ENCODE peak calls at places on chromosomes 6 and 20, in nine cellular contexts. One of them, this sample, is unnamed.

GRCh38 chr6:161415302-161415855 is 141.5 kb upstream of the AGPAT4 start:
- DNase-seq in kidney epithelial cell: no peak
- DNase-seq in heart right ventricle: no peak
- DNase-seq in mucosa of descending colon: no peak
- DNase-seq in esophagus squamous epithelium: no peak
- DNase-seq in right lobe of liver: no peak
- DNase-seq in GM20000: no peak
- DNase-seq in Calu3: no peak
- DNase-seq in heart left ventricle: no peak
- DNase-seq in this sample: no peak

GRCh38 chr6:29376003-29376402 is 912 bp upstream of the OR12D3 start:
- DNase-seq in kidney epithelial cell: no peak
- DNase-seq in heart right ventricle: no peak
- DNase-seq in mucosa of descending colon: no peak
- DNase-seq in esophagus squamous epithelium: no peak
- DNase-seq in right lobe of liver: no peak
- DNase-seq in GM20000: peak
- DNase-seq in Calu3: peak
- DNase-seq in heart left ventricle: no peak
- DNase-seq in this sample: no peak

GRCh38 chr6:139490482-139490881 is 116.0 kb upstream of the CITED2 start:
- DNase-seq in kidney epithelial cell: no peak
- DNase-seq in heart right ventricle: no peak
- DNase-seq in mucosa of descending colon: peak
- DNase-seq in esophagus squamous epithelium: no peak
- DNase-seq in right lobe of liver: peak
- DNase-seq in GM20000: no peak
- DNase-seq in Calu3: no peak
- DNase-seq in heart left ventricle: no peak
- DNase-seq in this sample: no peak

GRCh38 chr20:53322651-53323050 is 271.0 kb downstream of the ZNF217 start:
- DNase-seq in kidney epithelial cell: no peak
- DNase-seq in heart right ventricle: no peak
- DNase-seq in mucosa of descending colon: no peak
- DNase-seq in esophagus squamous epithelium: no peak
- DNase-seq in right lobe of liver: no peak
- DNase-seq in GM20000: no peak
- DNase-seq in Calu3: no peak
- DNase-seq in heart left ventricle: no peak
- DNase-seq in this sample: no peak

GRCh38 chr6:112218563-112218962 is 35.8 kb downstream of the LAMA4 start:
- DNase-seq in kidney epithelial cell: no peak
- DNase-seq in heart right ventricle: peak
- DNase-seq in mucosa of descending colon: no peak
- DNase-seq in esophagus squamous epithelium: no peak
- DNase-seq in right lobe of liver: peak
- DNase-seq in GM20000: no peak
- DNase-seq in Calu3: peak
- DNase-seq in heart left ventricle: peak
- DNase-seq in this sample: no peak

GRCh38 chr6:56649782-56650181 is 7.1 kb upstream of the DST start:
- DNase-seq in kidney epithelial cell: no peak
- DNase-seq in heart right ventricle: no peak
- DNase-seq in mucosa of descending colon: no peak
- DNase-seq in esophagus squamous epithelium: no peak
- DNase-seq in right lobe of liver: no peak
- DNase-seq in GM20000: no peak
- DNase-seq in Calu3: no peak
- DNase-seq in heart left ventricle: no peak
- DNase-seq in this sample: no peak

GRCh38 chr6:144408151-144408550 is 123.0 kb downstream of the UTRN start:
- DNase-seq in kidney epithelial cell: no peak
- DNase-seq in heart right ventricle: peak
- DNase-seq in mucosa of descending colon: no peak
- DNase-seq in esophagus squamous epithelium: no peak
- DNase-seq in right lobe of liver: no peak
- DNase-seq in GM20000: no peak
- DNase-seq in Calu3: no peak
- DNase-seq in heart left ventricle: peak
- DNase-seq in this sample: no peak

GRCh38 chr6:36906539-36906938 is 20.8 kb downstream of the C6orf89 start:
- DNase-seq in kidney epithelial cell: no peak
- DNase-seq in heart right ventricle: peak
- DNase-seq in mucosa of descending colon: peak
- DNase-seq in esophagus squamous epithelium: no peak
- DNase-seq in right lobe of liver: peak
- DNase-seq in GM20000: no peak
- DNase-seq in Calu3: no peak
- DNase-seq in heart left ventricle: peak
- DNase-seq in this sample: no peak

GRCh38 chr6:125798734-125799510 is 8.2 kb downstream of the NCOA7 start:
- DNase-seq in kidney epithelial cell: no peak
- DNase-seq in heart right ventricle: no peak
- DNase-seq in mucosa of descending colon: no peak
- DNase-seq in esophagus squamous epithelium: no peak
- DNase-seq in right lobe of liver: no peak
- DNase-seq in GM20000: peak
- DNase-seq in Calu3: no peak
- DNase-seq in heart left ventricle: no peak
- DNase-seq in this sample: no peak

GRCh38 chr6:160730911-160731310 is 28.9 kb downstream of the PLG start:
- DNase-seq in kidney epithelial cell: no peak
- DNase-seq in heart right ventricle: no peak
- DNase-seq in mucosa of descending colon: no peak
- DNase-seq in esophagus squamous epithelium: no peak
- DNase-seq in right lobe of liver: no peak
- DNase-seq in GM20000: no peak
- DNase-seq in Calu3: peak
- DNase-seq in heart left ventricle: no peak
- DNase-seq in this sample: no peak

GRCh38 chr6:170159040-170159965 is 131.6 kb downstream of the DLL1 start:
- DNase-seq in kidney epithelial cell: no peak
- DNase-seq in heart right ventricle: no peak
- DNase-seq in mucosa of descending colon: no peak
- DNase-seq in esophagus squamous epithelium: no peak
- DNase-seq in right lobe of liver: no peak
- DNase-seq in GM20000: no peak
- DNase-seq in Calu3: no peak
- DNase-seq in heart left ventricle: peak
- DNase-seq in this sample: no peak

GRCh38 chr6:102215425-102215824 is 821.9 kb downstream of the GRIK2 start:
- DNase-seq in kidney epithelial cell: no peak
- DNase-seq in heart right ventricle: no peak
- DNase-seq in mucosa of descending colon: no peak
- DNase-seq in esophagus squamous epithelium: no peak
- DNase-seq in right lobe of liver: no peak
- DNase-seq in GM20000: no peak
- DNase-seq in Calu3: no peak
- DNase-seq in heart left ventricle: no peak
- DNase-seq in this sample: no peak

GRCh38 chr20:10762216-10762615 is 88.4 kb upstream of the JAG1 start:
- DNase-seq in kidney epithelial cell: no peak
- DNase-seq in heart right ventricle: no peak
- DNase-seq in mucosa of descending colon: no peak
- DNase-seq in esophagus squamous epithelium: no peak
- DNase-seq in right lobe of liver: no peak
- DNase-seq in GM20000: no peak
- DNase-seq in Calu3: no peak
- DNase-seq in heart left ventricle: no peak
- DNase-seq in this sample: no peak

GRCh38 chr6:167350322-167350721 is 25.4 kb downstream of the TTLL2 start:
- DNase-seq in kidney epithelial cell: no peak
- DNase-seq in heart right ventricle: peak
- DNase-seq in mucosa of descending colon: peak
- DNase-seq in esophagus squamous epithelium: no peak
- DNase-seq in right lobe of liver: no peak
- DNase-seq in GM20000: no peak
- DNase-seq in Calu3: no peak
- DNase-seq in heart left ventricle: no peak
- DNase-seq in this sample: no peak

GRCh38 chr6:2862712-2863174 is 21.1 kb upstream of the SERPINB1 start:
- DNase-seq in kidney epithelial cell: no peak
- DNase-seq in heart right ventricle: no peak
- DNase-seq in mucosa of descending colon: no peak
- DNase-seq in esophagus squamous epithelium: no peak
- DNase-seq in right lobe of liver: no peak
- DNase-seq in GM20000: peak
- DNase-seq in Calu3: no peak
- DNase-seq in heart left ventricle: no peak
- DNase-seq in this sample: no peak

GRCh38 chr20:31537859-31538245 is 23.6 kb downstream of the HM13 start:
- DNase-seq in kidney epithelial cell: no peak
- DNase-seq in heart right ventricle: no peak
- DNase-seq in mucosa of descending colon: no peak
- DNase-seq in esophagus squamous epithelium: no peak
- DNase-seq in right lobe of liver: no peak
- DNase-seq in GM20000: no peak
- DNase-seq in Calu3: no peak
- DNase-seq in heart left ventricle: no peak
- DNase-seq in this sample: no peak

GRCh38 chr20:31713312-31714049 is 9.2 kb downstream of the BCL2L1 start:
- DNase-seq in kidney epithelial cell: peak
- DNase-seq in heart right ventricle: peak
- DNase-seq in mucosa of descending colon: peak
- DNase-seq in esophagus squamous epithelium: no peak
- DNase-seq in right lobe of liver: peak
- DNase-seq in GM20000: no peak
- DNase-seq in Calu3: peak
- DNase-seq in heart left ventricle: peak
- DNase-seq in this sample: peak

GRCh38 chr6:12233693-12234551 is 56.2 kb upstream of the EDN1 start:
- DNase-seq in kidney epithelial cell: peak
- DNase-seq in heart right ventricle: peak
- DNase-seq in mucosa of descending colon: peak
- DNase-seq in esophagus squamous epithelium: no peak
- DNase-seq in right lobe of liver: no peak
- DNase-seq in GM20000: peak
- DNase-seq in Calu3: peak
- DNase-seq in heart left ventricle: no peak
- DNase-seq in this sample: peak

GRCh38 chr20:46933150-46933549 is 38.5 kb downstream of the EYA2 start:
- DNase-seq in kidney epithelial cell: no peak
- DNase-seq in heart right ventricle: no peak
- DNase-seq in mucosa of descending colon: no peak
- DNase-seq in esophagus squamous epithelium: no peak
- DNase-seq in right lobe of liver: no peak
- DNase-seq in GM20000: no peak
- DNase-seq in Calu3: no peak
- DNase-seq in heart left ventricle: no peak
- DNase-seq in this sample: no peak

GRCh38 chr6:70390067-70390466 is 23.2 kb upstream of the FAM135A start:
- DNase-seq in kidney epithelial cell: no peak
- DNase-seq in heart right ventricle: no peak
- DNase-seq in mucosa of descending colon: no peak
- DNase-seq in esophagus squamous epithelium: no peak
- DNase-seq in right lobe of liver: no peak
- DNase-seq in GM20000: no peak
- DNase-seq in Calu3: no peak
- DNase-seq in heart left ventricle: no peak
- DNase-seq in this sample: no peak

GRCh38 chr6:158522616-158523015 is 37.3 kb upstream of the TMEM181 start:
- DNase-seq in kidney epithelial cell: no peak
- DNase-seq in heart right ventricle: no peak
- DNase-seq in mucosa of descending colon: no peak
- DNase-seq in esophagus squamous epithelium: no peak
- DNase-seq in right lobe of liver: no peak
- DNase-seq in GM20000: no peak
- DNase-seq in Calu3: no peak
- DNase-seq in heart left ventricle: no peak
- DNase-seq in this sample: no peak
- TF ChIP-seq CTCF in kidney epithelial cell: no peak
- TF ChIP-seq CTCF in heart right ventricle: no peak
- TF ChIP-seq CTCF in mucosa of descending colon: no peak
- TF ChIP-seq CTCF in esophagus squamous epithelium: no peak
- TF ChIP-seq CTCF in right lobe of liver: no peak
- TF ChIP-seq CTCF in GM20000: no peak
- TF ChIP-seq CTCF in Calu3: no peak
- TF ChIP-seq CTCF in heart left ventricle: no peak
- TF ChIP-seq CTCF in this sample: no peak

DNA sequence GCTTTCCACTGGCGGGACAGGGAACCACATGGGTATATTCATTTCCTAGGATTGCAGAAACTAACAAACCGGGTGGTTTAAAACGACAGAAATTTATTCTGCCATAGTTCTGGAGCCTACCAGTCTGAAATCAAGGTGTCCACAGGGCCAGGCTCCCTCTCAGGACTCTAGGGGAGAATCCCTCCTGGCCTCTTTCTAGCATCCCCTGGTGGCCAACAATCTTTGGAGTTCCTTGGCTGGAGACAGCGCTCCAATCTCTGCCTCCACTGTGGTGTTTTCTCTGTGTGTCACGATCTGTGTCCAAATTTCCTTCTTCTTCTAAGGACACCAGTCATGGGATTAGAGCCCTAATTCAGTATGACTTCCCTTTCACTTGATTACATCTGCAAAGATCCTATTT is 95.0 kb downstream of the SCML4 start:
- DNase-seq in kidney epithelial cell: no peak
- DNase-seq in heart right ventricle: no peak
- DNase-seq in mucosa of descending colon: no peak
- DNase-seq in esophagus squamous epithelium: no peak
- DNase-seq in right lobe of liver: no peak
- DNase-seq in GM20000: no peak
- DNase-seq in Calu3: peak
- DNase-seq in heart left ventricle: no peak
- DNase-seq in this sample: no peak
- TF ChIP-seq CTCF in kidney epithelial cell: no peak
- TF ChIP-seq CTCF in heart right ventricle: no peak
- TF ChIP-seq CTCF in mucosa of descending colon: no peak
- TF ChIP-seq CTCF in esophagus squamous epithelium: no peak
- TF ChIP-seq CTCF in right lobe of liver: no peak
- TF ChIP-seq CTCF in GM20000: no peak
- TF ChIP-seq CTCF in Calu3: no peak
- TF ChIP-seq CTCF in heart left ventricle: no peak
- TF ChIP-seq CTCF in this sample: no peak

DNA sequence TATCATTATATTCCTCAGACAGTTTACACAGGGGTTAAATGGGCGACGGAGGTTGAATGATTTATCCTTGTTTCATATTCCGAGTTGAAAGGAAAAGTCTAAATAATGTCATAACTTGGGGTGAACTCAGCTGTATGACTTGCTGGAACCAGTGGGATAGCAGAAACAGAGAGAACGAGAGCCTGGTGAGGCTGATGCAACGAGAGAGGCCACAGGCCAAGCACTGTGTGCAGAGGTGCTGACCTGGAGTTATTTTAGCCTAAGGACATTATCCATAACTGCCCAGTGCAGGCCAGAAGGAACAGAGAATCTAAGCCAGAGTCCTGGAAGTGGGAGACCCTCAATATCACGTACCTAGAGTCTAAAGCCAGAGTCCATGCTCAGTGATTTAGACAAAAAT is 394.9 kb downstream of the MAFB start:
- DNase-seq in kidney epithelial cell: no peak
- DNase-seq in heart right ventricle: no peak
- DNase-seq in mucosa of descending colon: no peak
- DNase-seq in esophagus squamous epithelium: no peak
- DNase-seq in right lobe of liver: no peak
- DNase-seq in GM20000: no peak
- DNase-seq in Calu3: no peak
- DNase-seq in heart left ventricle: peak
- DNase-seq in this sample: no peak
- TF ChIP-seq CTCF in kidney epithelial cell: no peak
- TF ChIP-seq CTCF in heart right ventricle: no peak
- TF ChIP-seq CTCF in mucosa of descending colon: no peak
- TF ChIP-seq CTCF in esophagus squamous epithelium: no peak
- TF ChIP-seq CTCF in right lobe of liver: no peak
- TF ChIP-seq CTCF in GM20000: no peak
- TF ChIP-seq CTCF in Calu3: no peak
- TF ChIP-seq CTCF in heart left ventricle: no peak
- TF ChIP-seq CTCF in this sample: no peak

GRCh38 chr20:62552613-62553012 is 76.8 kb upstream of the GATA5 start:
- DNase-seq in kidney epithelial cell: no peak
- DNase-seq in heart right ventricle: no peak
- DNase-seq in mucosa of descending colon: no peak
- DNase-seq in esophagus squamous epithelium: no peak
- DNase-seq in right lobe of liver: no peak
- DNase-seq in GM20000: no peak
- DNase-seq in Calu3: no peak
- DNase-seq in heart left ventricle: no peak
- DNase-seq in this sample: no peak
- TF ChIP-seq CTCF in kidney epithelial cell: no peak
- TF ChIP-seq CTCF in heart right ventricle: no peak
- TF ChIP-seq CTCF in mucosa of descending colon: no peak
- TF ChIP-seq CTCF in esophagus squamous epithelium: no peak
- TF ChIP-seq CTCF in right lobe of liver: no peak
- TF ChIP-seq CTCF in GM20000: no peak
- TF ChIP-seq CTCF in Calu3: no peak
- TF ChIP-seq CTCF in heart left ventricle: no peak
- TF ChIP-seq CTCF in this sample: no peak